ENCODE peak calls at places on chromosome 13, in five cellular contexts. A is pancreas; R is fibroblast of lung; P is effector CD4-positive, alpha-beta T cell; C is CD4-positive, alpha-beta memory T cell. V is an unnamed sample.

GRCh38 chr13:83498486-83499190 is 383.6 kb downstream of the SLITRK1 start:
- DNase-seq in P (no peak), R (peak), C (no peak), A (no peak), V (no peak)

GRCh38 chr13:42847891-42848663 is 66.7 kb downstream of the FAM216B start:
- DNase-seq in C (no peak), R (no peak), P (no peak), A (no peak), V (no peak)

GRCh38 chr13:98576215-98576945 is 527 bp downstream of the STK24 start:
- DNase-seq in A (peak), C (peak), R (peak), P (peak), V (peak)

GRCh38 chr13:90055121-90055520 is 1292.4 kb upstream of the MIR17HG start:
- DNase-seq in C (no peak), R (peak), P (no peak), A (no peak), V (no peak)

GRCh38 chr13:112969692-112970338 is 801 bp downstream of the MCF2L start:
- DNase-seq in A (no peak), R (no peak), P (no peak), C (no peak), V (no peak)

GRCh38 chr13:50990540-50991506 is 81.2 kb downstream of the RNASEH2B start:
- DNase-seq in C (no peak), P (no peak), A (no peak), R (peak), V (peak)

GRCh38 chr13:51168623-51169022 is 53.6 kb upstream of the FAM124A start:
- DNase-seq in C (no peak), A (no peak), P (no peak), R (no peak), V (no peak)

GRCh38 chr13:40240293-40240692 is 426.1 kb downstream of the FOXO1 start:
- DNase-seq in R (no peak), P (no peak), C (no peak), A (no peak), V (no peak)

GRCh38 chr13:24220086-24220703 is 59.7 kb downstream of the SPATA13 start:
- DNase-seq in R (peak), P (peak), A (peak), C (peak), V (peak)

GRCh38 chr13:44266305-44266704 is 107.3 kb upstream of the SERP2 start:
- DNase-seq in R (no peak), P (no peak), A (no peak), C (no peak), V (no peak)

GRCh38 chr13:73428706-73429105 is 369.9 kb downstream of the KLF5 start:
- DNase-seq in R (no peak), A (no peak), C (no peak), P (no peak), V (no peak)

GRCh38 chr13:37615271-37615670 is 16.7 kb upstream of the POSTN start:
- DNase-seq in A (no peak), P (no peak), C (no peak), R (peak), V (no peak)

GRCh38 chr13:113398963-113399754 is 35.2 kb upstream of the GRTP1 start:
- DNase-seq in C (no peak), A (no peak), R (peak), P (no peak), V (no peak)

GRCh38 chr13:90436697-90437096 is 910.8 kb upstream of the MIR17HG start:
- DNase-seq in A (no peak), P (no peak), C (no peak), R (no peak), V (no peak)

GRCh38 chr13:24361138-24361537 is 51.8 kb downstream of the C1QTNF9 start:
- DNase-seq in P (no peak), R (no peak), C (no peak), A (no peak), V (no peak)

GRCh38 chr13:107211073-107211472 is 643.1 kb upstream of the ARGLU1 start:
- DNase-seq in R (peak), A (peak), C (no peak), P (peak), V (peak)

GRCh38 chr13:32426191-32426980 is 1.5 kb downstream of the N4BP2L1 start:
- DNase-seq in P (peak), A (no peak), R (no peak), C (peak), V (no peak)

GRCh38 chr13:70183041-70183440 is 74.8 kb upstream of the KLHL1 start:
- DNase-seq in R (peak), A (no peak), C (no peak), P (no peak), V (no peak)

GRCh38 chr13:26557393-26558073 is at the start of gene WASF3:
- DNase-seq in A (peak), C (peak), R (peak), P (no peak), V (peak)

GRCh38 chr13:38167164-38167822 is 182.4 kb upstream of the UFM1 start:
- DNase-seq in R (no peak), P (no peak), C (no peak), A (no peak), V (no peak)

GRCh38 chr13:36530050-36530789 is 97.9 kb downstream of the CCNA1 start:
- DNase-seq in P (no peak), A (no peak), R (peak), C (no peak), V (peak)

GRCh38 chr13:75621147-75621546 is 15.0 kb upstream of the LMO7 start:
- DNase-seq in A (no peak), P (no peak), R (peak), C (no peak), V (no peak)

GRCh38 chr13:49546559-49546958 is 38.8 kb downstream of the RCBTB1 start:
- DNase-seq in A (no peak), P (no peak), R (no peak), C (no peak), V (no peak)

GRCh38 chr13:84658881-84659661 is 776.8 kb upstream of the SLITRK1 start:
- DNase-seq in C (no peak), A (no peak), P (no peak), R (peak), V (no peak)

GRCh38 chr13:43058318-43058674 is 34.9 kb downstream of the DNAJC15 start:
- DNase-seq in R (peak), C (no peak), P (no peak), A (no peak), V (peak)

GRCh38 chr13:107023335-107023734 is 455.4 kb upstream of the ARGLU1 start:
- DNase-seq in C (no peak), A (no peak), R (no peak), P (no peak), V (no peak)

GRCh38 chr13:45411631-45412030 is 6.5 kb downstream of the SLC25A30 start:
- DNase-seq in P (no peak), A (no peak), C (no peak), R (no peak), V (no peak)

GRCh38 chr13:20822406-20822805 is 48.6 kb upstream of the EEF1AKMT1 start:
- DNase-seq in P (no peak), R (no peak), A (no peak), C (no peak), V (no peak)

GRCh38 chr13:36345438-36346221 is 564 bp downstream of the SPART start:
- DNase-seq in C (peak), R (peak), P (no peak), A (peak), V (peak)

GRCh38 chr13:112545866-112546265 is 42.1 kb downstream of the TUBGCP3 start:
- DNase-seq in C (no peak), A (no peak), R (peak), P (no peak), V (no peak)

GRCh38 chr13:73200432-73200831 is 141.6 kb downstream of the KLF5 start:
- DNase-seq in P (no peak), C (no peak), R (peak), A (peak), V (no peak)

GRCh38 chr13:24270639-24271131 is 38.7 kb upstream of the C1QTNF9 start:
- DNase-seq in C (peak), A (peak), R (peak), P (peak), V (peak)

GRCh38 chr13:48304132-48304876 is 753 bp downstream of the RB1 start:
- DNase-seq in P (no peak), A (peak), R (peak), C (no peak), V (peak)

GRCh38 chr13:48902421-48902820 is 73.3 kb upstream of the FNDC3A start:
- DNase-seq in C (no peak), R (no peak), P (no peak), A (no peak), V (no peak)

GRCh38 chr13:75762066-75762937 is 126.2 kb downstream of the LMO7 start:
- DNase-seq in R (no peak), A (no peak), C (peak), P (no peak), V (peak)

GRCh38 chr13:24865158-24865557 is 101.2 kb downstream of the RNF17 start:
- DNase-seq in C (no peak), P (no peak), R (no peak), A (no peak), V (no peak)